ENCODE peak calls at places on chromosomes 11 and 22, in seven cellular contexts. M is astrocyte of the spinal cord, F is A673, G is dorsolateral prefrontal cortex, H is upper lobe of right lung, S is fibroblast of villous mesenchyme, B is testis. K is an unnamed sample.

GRCh38 chr11:65381721-65382035 is 768 bp downstream of the SLC25A45 start:
- DNase-seq in M (peak), F (peak), G (no peak), H (no peak), S (no peak), B (no peak), K (no peak)

GRCh38 chr11:87304350-87304749 is 266.6 kb downstream of the TMEM135 start:
- DNase-seq in M (no peak), F (no peak), G (no peak), H (no peak), S (no peak), B (no peak), K (no peak)

GRCh38 chr11:64880240-64881001 is 2.0 kb upstream of the EHD1 start:
- DNase-seq in M (no peak), F (no peak), G (no peak), H (no peak), S (no peak), B (peak), K (no peak)

GRCh38 chr22:49571326-49571725 is 256.3 kb downstream of the BRD1 start:
- DNase-seq in M (no peak), F (no peak), G (no peak), H (no peak), S (no peak), B (no peak), K (no peak)

GRCh38 chr11:8813658-8814057 is 97.3 kb upstream of the AKIP1 start:
- DNase-seq in M (peak), F (peak), G (peak), H (peak), S (peak), B (peak), K (peak)

GRCh38 chr11:20161923-20162322 is 1.6 kb upstream of the DBX1 start:
- DNase-seq in M (no peak), F (no peak), G (no peak), H (no peak), S (no peak), B (no peak), K (no peak)

GRCh38 chr11:40787243-40787642 is 672.2 kb downstream of the LRRC4C start:
- DNase-seq in M (no peak), F (no peak), G (no peak), H (no peak), S (no peak), B (no peak), K (no peak)

GRCh38 chr11:93236741-93237675 is 39.2 kb upstream of the SLC36A4 start:
- DNase-seq in M (peak), F (peak), G (no peak), H (no peak), S (peak), B (peak), K (peak)

GRCh38 chr11:88402784-88403183 is 65.2 kb upstream of the CTSC start:
- DNase-seq in M (peak), F (no peak), G (no peak), H (no peak), S (peak), B (no peak), K (no peak)

GRCh38 chr22:44329179-44329796 is 16.5 kb upstream of the SHISAL1 start:
- DNase-seq in M (no peak), F (peak), G (no peak), H (no peak), S (no peak), B (no peak), K (no peak)

GRCh38 chr11:69537855-69538640 is 56.6 kb downstream of the LINC01488 start:
- DNase-seq in M (no peak), F (no peak), G (no peak), H (peak), S (no peak), B (no peak), K (no peak)

DNA sequence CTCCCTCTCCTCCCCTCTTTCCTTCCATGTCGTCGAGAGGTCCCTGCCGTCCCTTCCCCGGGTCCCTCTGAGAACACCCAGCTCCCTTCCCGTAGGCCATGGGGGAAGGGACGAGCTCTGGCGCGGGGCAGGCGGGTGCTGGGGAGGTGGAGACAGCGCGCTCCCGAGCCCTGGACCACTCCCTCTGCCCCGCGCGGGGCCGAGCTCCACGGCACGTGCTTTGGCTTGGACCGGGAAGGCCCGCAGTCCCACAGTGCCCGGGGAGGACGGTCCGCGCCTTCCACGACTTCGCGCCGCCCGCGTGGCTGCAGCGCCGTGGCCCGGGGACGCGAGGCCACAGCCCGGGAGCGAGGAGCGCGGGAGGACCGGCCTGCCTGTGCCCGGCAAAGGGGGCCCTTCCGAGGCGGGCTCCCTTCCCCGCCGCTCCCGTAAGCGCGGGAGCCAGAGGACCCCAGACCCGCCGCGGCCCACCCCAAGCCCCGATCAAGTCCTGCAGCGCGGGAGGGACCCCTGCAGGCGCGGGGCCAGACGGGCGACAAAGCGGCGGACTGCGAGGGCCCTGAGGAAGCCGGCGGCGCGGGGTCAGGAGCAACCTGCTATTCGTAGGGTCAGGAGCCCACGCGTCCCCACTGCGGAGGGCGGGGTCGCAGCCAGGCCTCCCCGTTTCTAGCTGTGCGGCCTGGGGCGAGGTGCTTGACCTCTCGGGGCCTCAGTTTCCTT is 110.4 kb downstream of the WNT7B start:
- DNase-seq in M (no peak), F (no peak), G (no peak), H (peak), S (no peak), B (no peak), K (no peak)
- H3K4me3 ChIP-seq in M (no peak), F (no peak), G (peak), H (peak), S (peak), B (no peak), K (peak)

GRCh38 chr11:47258317-47258902 is 614 bp downstream of the NR1H3 start:
- DNase-seq in M (no peak), F (no peak), G (no peak), H (no peak), S (no peak), B (no peak), K (no peak)

GRCh38 chr11:47257518-47258316 is at the start of gene NR1H3:
- DNase-seq in M (peak), F (peak), G (no peak), H (peak), S (peak), B (peak), K (peak)

GRCh38 chr11:47261291-47261800 is 3.5 kb downstream of the NR1H3 start:
- DNase-seq in M (no peak), F (no peak), G (no peak), H (no peak), S (no peak), B (no peak), K (no peak)

GRCh38 chr11:47260366-47260765 is 2.6 kb downstream of the NR1H3 start:
- DNase-seq in M (no peak), F (no peak), G (no peak), H (no peak), S (no peak), B (no peak), K (no peak)

GRCh38 chr11:47259178-47259977 is 1.6 kb downstream of the NR1H3 start:
- DNase-seq in M (peak), F (peak), G (no peak), H (no peak), S (peak), B (peak), K (no peak)
- TF ChIP-seq CTCF in M (peak), F (peak), G (peak), H (peak), S (peak), B (peak), K (peak)

GRCh38 chr11:63764712-63765631 is 3.6 kb downstream of the ZFTA start:
- DNase-seq in M (no peak), F (peak), G (no peak), H (no peak), S (peak), B (peak), K (no peak)

GRCh38 chr11:63766501-63767270 is 1.9 kb downstream of the ZFTA start:
- DNase-seq in M (no peak), F (no peak), G (no peak), H (no peak), S (no peak), B (no peak), K (no peak)

GRCh38 chr11:63764201-63764711 is 4.3 kb downstream of the ZFTA start:
- DNase-seq in M (no peak), F (no peak), G (no peak), H (no peak), S (no peak), B (no peak), K (no peak)

GRCh38 chr11:63767415-63768231 is 952 bp downstream of the ZFTA start:
- DNase-seq in M (peak), F (peak), G (no peak), H (peak), S (peak), B (peak), K (no peak)

GRCh38 chr11:63765688-63766241 is 2.8 kb downstream of the ZFTA start:
- DNase-seq in M (no peak), F (no peak), G (no peak), H (no peak), S (no peak), B (no peak), K (no peak)
- H3K4me3 ChIP-seq in M (no peak), F (no peak), G (no peak), H (no peak), S (no peak), B (no peak), K (no peak)

GRCh38 chr11:67320691-67321090 is 17.4 kb downstream of the SSH3 start:
- DNase-seq in M (no peak), F (no peak), G (no peak), H (no peak), S (no peak), B (no peak), K (no peak)
- TF ChIP-seq CTCF in M (no peak), F (no peak), G (no peak), H (no peak), S (no peak), B (no peak), K (no peak)

GRCh38 chr22:45389546-45389945 is 23.9 kb downstream of the SMC1B start:
- DNase-seq in M (no peak), F (no peak), G (no peak), H (no peak), S (no peak), B (no peak), K (no peak)
- H3K4me3 ChIP-seq in M (no peak), F (no peak), G (no peak), H (no peak), S (no peak), B (no peak), K (no peak)

GRCh38 chr11:110367571-110367970 is 62.2 kb upstream of the FDX1 start:
- DNase-seq in M (no peak), F (no peak), G (no peak), H (no peak), S (no peak), B (no peak), K (no peak)
- TF ChIP-seq CTCF in M (no peak), F (no peak), G (peak), H (peak), S (no peak), B (no peak), K (no peak)

GRCh38 chr11:10318527-10318802 is 13.6 kb downstream of the ADM start:
- DNase-seq in M (no peak), F (no peak), G (no peak), H (no peak), S (no peak), B (no peak), K (no peak)
- H3K4me3 ChIP-seq in M (no peak), F (no peak), G (no peak), H (no peak), S (no peak), B (no peak), K (no peak)

DNA sequence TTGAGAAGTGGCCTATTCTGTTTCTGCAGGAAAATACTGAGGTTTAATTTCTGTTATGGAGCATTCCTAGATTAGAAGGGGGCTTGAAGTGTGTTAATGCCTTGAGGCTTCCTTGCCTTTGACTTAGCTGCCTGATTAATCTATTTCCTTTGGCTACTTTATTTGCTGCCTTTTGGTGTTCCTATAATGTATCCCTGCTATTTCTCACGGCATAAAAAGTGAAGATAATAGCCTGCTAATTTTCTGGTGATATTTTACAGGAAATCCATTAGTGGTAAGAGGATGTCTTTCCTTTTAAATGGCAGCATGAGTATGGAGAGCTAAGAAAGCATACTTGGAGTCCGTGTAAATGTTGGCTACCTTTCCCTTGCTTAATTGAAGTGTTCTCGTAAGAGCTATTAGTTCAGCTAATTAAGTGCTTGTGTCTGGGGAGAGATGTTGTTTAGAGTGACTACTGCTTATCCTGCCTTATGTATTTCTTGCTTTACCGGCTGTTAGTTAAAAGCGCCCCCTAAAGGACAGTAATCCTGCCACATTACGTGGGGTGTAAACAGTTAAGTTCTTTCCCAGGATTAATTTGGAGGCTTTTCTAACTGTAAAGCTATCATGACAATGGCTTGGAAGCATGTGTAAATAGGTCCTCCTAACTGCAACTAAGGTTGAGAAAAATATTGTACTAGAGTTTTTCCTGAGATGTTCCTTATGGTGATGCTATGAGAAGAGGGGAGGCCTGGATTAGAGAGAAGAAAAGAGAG is 45.6 kb downstream of the ZNF280B start:
- DNase-seq in M (no peak), F (peak), G (no peak), H (no peak), S (no peak), B (no peak), K (no peak)
- TF ChIP-seq CTCF in M (peak), F (peak), G (peak), H (no peak), S (peak), B (no peak), K (peak)

DNA sequence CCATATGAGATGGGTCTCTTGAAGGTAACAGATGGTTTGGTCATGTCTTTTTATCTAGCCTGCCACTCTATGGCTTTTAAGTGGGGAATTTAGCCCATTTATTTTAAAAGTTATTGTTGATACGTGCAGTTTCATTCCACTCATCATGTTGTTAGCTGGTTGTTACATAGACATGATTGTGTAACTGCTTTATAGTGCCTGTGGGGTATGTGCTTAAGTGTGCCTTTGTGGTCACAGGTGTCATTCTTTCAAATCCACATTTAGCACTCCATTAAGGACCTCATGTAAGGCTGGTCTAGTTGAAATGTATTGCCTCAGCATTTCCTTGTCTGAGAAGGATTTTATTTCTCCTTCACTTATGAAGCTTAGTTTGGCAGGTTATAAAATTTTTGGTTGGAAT is 263.8 kb upstream of the LUZP2 start:
- DNase-seq in M (no peak), F (no peak), G (no peak), H (no peak), S (no peak), B (no peak), K (no peak)
- H3K4me3 ChIP-seq in M (no peak), F (no peak), G (no peak), H (no peak), S (no peak), B (no peak), K (no peak)

K was measured in HFF-Myc.